ENCODE peak calls at places on chromosomes 13 and 19, in eight cellular contexts. One of them, this sample, is unnamed.

GRCh38 chr13:47218611-47219010 is 321.8 kb upstream of the HTR2A start:
- DNase-seq in left lung: no peak
- DNase-seq in heart right ventricle: no peak
- DNase-seq in vagina: no peak
- DNase-seq in ascending aorta: no peak
- DNase-seq in tibial artery: no peak
- DNase-seq in endodermal cell: no peak
- DNase-seq in Peyer's patch: no peak
- DNase-seq in this sample: no peak

GRCh38 chr13:100674363-100674847 is at the start of gene TMTC4:
- DNase-seq in left lung: no peak
- DNase-seq in heart right ventricle: no peak
- DNase-seq in vagina: no peak
- DNase-seq in ascending aorta: no peak
- DNase-seq in tibial artery: no peak
- DNase-seq in endodermal cell: no peak
- DNase-seq in Peyer's patch: peak
- DNase-seq in this sample: no peak

GRCh38 chr19:18597809-18598660 is 8.6 kb downstream of the CRLF1 start:
- DNase-seq in left lung: peak
- DNase-seq in heart right ventricle: no peak
- DNase-seq in vagina: no peak
- DNase-seq in ascending aorta: no peak
- DNase-seq in tibial artery: no peak
- DNase-seq in endodermal cell: peak
- DNase-seq in Peyer's patch: no peak
- DNase-seq in this sample: no peak

GRCh38 chr19:2711175-2711936 is 8.9 kb upstream of the GNG7 start:
- DNase-seq in left lung: no peak
- DNase-seq in heart right ventricle: no peak
- DNase-seq in vagina: no peak
- DNase-seq in ascending aorta: no peak
- DNase-seq in tibial artery: no peak
- DNase-seq in endodermal cell: no peak
- DNase-seq in Peyer's patch: peak
- DNase-seq in this sample: no peak

GRCh38 chr19:51327066-51327985 is 14.6 kb downstream of the VSIG10L start:
- DNase-seq in left lung: peak
- DNase-seq in heart right ventricle: no peak
- DNase-seq in vagina: no peak
- DNase-seq in ascending aorta: no peak
- DNase-seq in tibial artery: no peak
- DNase-seq in endodermal cell: peak
- DNase-seq in Peyer's patch: peak
- DNase-seq in this sample: peak

GRCh38 chr19:54320271-54320670 is 7.3 kb upstream of the LILRA5 start:
- DNase-seq in left lung: no peak
- DNase-seq in heart right ventricle: no peak
- DNase-seq in vagina: no peak
- DNase-seq in ascending aorta: no peak
- DNase-seq in tibial artery: no peak
- DNase-seq in endodermal cell: no peak
- DNase-seq in Peyer's patch: no peak
- DNase-seq in this sample: no peak

GRCh38 chr19:37994823-37995130 is 87.8 kb downstream of the SIPA1L3 start:
- DNase-seq in left lung: no peak
- DNase-seq in heart right ventricle: no peak
- DNase-seq in vagina: no peak
- DNase-seq in ascending aorta: no peak
- DNase-seq in tibial artery: no peak
- DNase-seq in endodermal cell: no peak
- DNase-seq in Peyer's patch: no peak
- DNase-seq in this sample: no peak

GRCh38 chr19:38773469-38774177 is at the start of gene LGALS7:
- DNase-seq in left lung: no peak
- DNase-seq in heart right ventricle: no peak
- DNase-seq in vagina: no peak
- DNase-seq in ascending aorta: no peak
- DNase-seq in tibial artery: no peak
- DNase-seq in endodermal cell: no peak
- DNase-seq in Peyer's patch: no peak
- DNase-seq in this sample: no peak

GRCh38 chr13:104043184-104043583 is 977.0 kb upstream of the SLC10A2 start:
- DNase-seq in left lung: no peak
- DNase-seq in heart right ventricle: no peak
- DNase-seq in vagina: no peak
- DNase-seq in ascending aorta: no peak
- DNase-seq in tibial artery: no peak
- DNase-seq in endodermal cell: no peak
- DNase-seq in Peyer's patch: no peak
- DNase-seq in this sample: no peak

GRCh38 chr13:108728370-108728769 is 99.0 kb downstream of the MYO16 start:
- DNase-seq in left lung: no peak
- DNase-seq in heart right ventricle: no peak
- DNase-seq in vagina: no peak
- DNase-seq in ascending aorta: no peak
- DNase-seq in tibial artery: no peak
- DNase-seq in endodermal cell: peak
- DNase-seq in Peyer's patch: no peak
- DNase-seq in this sample: no peak

GRCh38 chr19:13640611-13641010 is 123.7 kb upstream of the MRI1 start:
- DNase-seq in left lung: no peak
- DNase-seq in heart right ventricle: no peak
- DNase-seq in vagina: no peak
- DNase-seq in ascending aorta: no peak
- DNase-seq in tibial artery: no peak
- DNase-seq in endodermal cell: no peak
- DNase-seq in Peyer's patch: no peak
- DNase-seq in this sample: no peak

GRCh38 chr19:49635530-49636229 is 4.3 kb downstream of the RRAS start:
- DNase-seq in left lung: no peak
- DNase-seq in heart right ventricle: no peak
- DNase-seq in vagina: no peak
- DNase-seq in ascending aorta: no peak
- DNase-seq in tibial artery: no peak
- DNase-seq in endodermal cell: peak
- DNase-seq in Peyer's patch: no peak
- DNase-seq in this sample: no peak

GRCh38 chr13:97067342-97067895 is 73.1 kb upstream of the OXGR1 start:
- DNase-seq in left lung: no peak
- DNase-seq in heart right ventricle: no peak
- DNase-seq in vagina: no peak
- DNase-seq in ascending aorta: no peak
- DNase-seq in tibial artery: no peak
- DNase-seq in endodermal cell: no peak
- DNase-seq in Peyer's patch: no peak
- DNase-seq in this sample: no peak

GRCh38 chr13:37835392-37835791 is 34.2 kb downstream of the TRPC4 start:
- DNase-seq in left lung: no peak
- DNase-seq in heart right ventricle: no peak
- DNase-seq in vagina: no peak
- DNase-seq in ascending aorta: no peak
- DNase-seq in tibial artery: no peak
- DNase-seq in endodermal cell: no peak
- DNase-seq in Peyer's patch: no peak
- DNase-seq in this sample: no peak

DNA sequence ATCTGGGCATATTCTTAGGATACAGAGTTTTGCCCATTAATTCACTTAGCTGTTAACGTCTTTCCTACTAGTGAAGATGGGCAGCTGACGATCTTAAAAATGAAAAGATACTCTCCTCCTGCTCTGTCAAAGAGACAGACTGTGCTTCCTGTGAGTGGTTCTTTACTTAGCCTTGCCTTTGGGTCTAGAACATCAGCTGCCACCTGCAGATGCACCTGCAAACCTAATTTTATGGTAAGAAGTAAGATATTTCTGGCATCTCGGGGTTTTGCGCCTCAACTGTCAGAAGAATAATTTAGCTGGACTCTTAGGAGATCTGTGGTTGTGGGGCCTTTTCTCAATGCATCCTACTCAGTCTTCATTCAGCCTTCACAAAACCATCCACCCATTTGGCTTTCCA is 36.2 kb downstream of the TRPC4 start:
- DNase-seq in left lung: no peak
- DNase-seq in heart right ventricle: no peak
- DNase-seq in vagina: no peak
- DNase-seq in ascending aorta: no peak
- DNase-seq in tibial artery: no peak
- DNase-seq in endodermal cell: no peak
- DNase-seq in Peyer's patch: no peak
- DNase-seq in this sample: no peak
- TF ChIP-seq CTCF in left lung: no peak
- TF ChIP-seq CTCF in heart right ventricle: no peak
- TF ChIP-seq CTCF in vagina: no peak
- TF ChIP-seq CTCF in ascending aorta: no peak
- TF ChIP-seq CTCF in tibial artery: no peak
- TF ChIP-seq CTCF in endodermal cell: no peak
- TF ChIP-seq CTCF in Peyer's patch: no peak
- TF ChIP-seq CTCF in this sample: no peak

DNA sequence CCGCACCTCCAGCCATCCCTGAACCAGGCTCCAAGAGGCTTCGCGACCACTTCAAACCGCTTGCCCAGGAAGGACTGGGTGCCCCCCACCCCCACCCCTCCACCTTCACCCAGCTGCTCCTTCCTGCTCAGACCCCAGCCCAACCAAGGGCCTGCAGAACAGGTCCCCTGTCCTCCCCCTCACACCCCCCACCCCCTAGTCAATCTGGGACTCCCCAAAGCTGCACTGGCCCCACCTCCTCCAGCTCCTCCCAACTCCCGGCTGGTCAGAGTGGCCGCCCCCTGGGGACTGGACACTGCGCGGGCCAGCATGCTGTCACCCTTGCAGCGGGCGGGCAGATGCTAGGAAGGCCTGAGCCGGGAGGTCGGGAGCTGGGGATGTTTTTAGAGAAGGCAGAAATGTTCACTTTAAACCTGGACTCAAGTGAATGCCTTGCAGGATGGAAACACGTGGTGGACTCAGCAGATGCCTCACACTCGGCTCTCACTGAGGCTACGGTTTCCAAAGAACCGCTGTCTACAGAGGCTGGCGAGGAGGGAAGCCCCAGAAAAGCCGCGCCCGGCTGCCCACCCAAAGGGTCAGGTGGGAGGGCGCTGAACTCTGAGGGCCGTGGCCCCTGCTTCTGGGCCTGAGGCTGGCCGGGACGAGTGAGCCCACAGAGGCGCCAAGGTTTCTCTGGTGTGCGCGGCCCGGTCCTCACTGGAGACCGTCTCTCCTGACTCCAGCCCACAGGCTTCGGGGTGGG is 8.0 kb downstream of the RPL36 start:
- DNase-seq in left lung: no peak
- DNase-seq in heart right ventricle: no peak
- DNase-seq in vagina: no peak
- DNase-seq in ascending aorta: no peak
- DNase-seq in tibial artery: no peak
- DNase-seq in endodermal cell: peak
- DNase-seq in Peyer's patch: no peak
- DNase-seq in this sample: no peak
- H3K27ac ChIP-seq in left lung: no peak
- H3K27ac ChIP-seq in heart right ventricle: no peak
- H3K27ac ChIP-seq in vagina: no peak
- H3K27ac ChIP-seq in ascending aorta: no peak
- H3K27ac ChIP-seq in tibial artery: no peak
- H3K27ac ChIP-seq in endodermal cell: peak
- H3K27ac ChIP-seq in Peyer's patch: no peak
- H3K27ac ChIP-seq in this sample: peak

DNA sequence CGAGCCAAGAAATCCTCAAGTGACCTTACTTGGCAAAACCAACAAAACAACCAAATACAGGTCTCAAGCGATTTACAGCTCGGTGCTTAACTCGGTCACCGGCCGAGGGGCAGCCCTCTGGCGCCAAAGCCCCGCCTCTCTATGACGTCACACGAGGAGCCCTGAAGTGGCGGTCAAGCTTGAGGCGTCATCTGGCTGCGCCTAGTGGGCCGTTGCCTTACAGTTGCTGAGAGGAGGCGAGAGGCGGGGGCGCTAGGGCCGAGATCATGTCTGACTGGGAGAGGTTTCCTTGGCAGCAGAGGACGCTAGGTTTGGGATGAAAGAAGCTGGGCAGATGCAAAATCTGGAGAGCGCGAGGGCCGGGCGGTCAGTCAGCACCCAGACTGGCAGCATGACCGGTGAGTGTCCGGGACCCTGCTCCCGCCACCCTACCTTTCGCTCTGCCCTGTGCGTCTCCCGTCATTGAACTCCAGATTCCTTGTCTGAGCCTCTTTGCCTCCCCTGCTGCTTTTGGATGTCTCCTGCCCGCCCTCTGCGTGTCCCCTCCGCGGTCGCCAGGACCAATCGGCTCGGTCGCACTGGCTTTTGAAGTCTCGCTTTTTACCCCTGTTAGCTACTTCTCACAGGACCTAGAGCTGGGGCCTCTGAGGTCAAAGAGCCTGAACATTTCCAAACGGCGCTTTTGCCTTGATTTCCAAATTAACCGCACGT is at the start of gene CDADC1:
- DNase-seq in left lung: peak
- DNase-seq in heart right ventricle: peak
- DNase-seq in vagina: peak
- DNase-seq in ascending aorta: peak
- DNase-seq in tibial artery: peak
- DNase-seq in endodermal cell: peak
- DNase-seq in Peyer's patch: peak
- DNase-seq in this sample: peak
- TF ChIP-seq CTCF in left lung: no peak
- TF ChIP-seq CTCF in heart right ventricle: no peak
- TF ChIP-seq CTCF in vagina: no peak
- TF ChIP-seq CTCF in ascending aorta: no peak
- TF ChIP-seq CTCF in tibial artery: no peak
- TF ChIP-seq CTCF in endodermal cell: no peak
- TF ChIP-seq CTCF in Peyer's patch: no peak
- TF ChIP-seq CTCF in this sample: no peak

GRCh38 chr19:9850235-9850959 is 15.3 kb downstream of the PIN1 start:
- DNase-seq in left lung: no peak
- DNase-seq in heart right ventricle: no peak
- DNase-seq in vagina: no peak
- DNase-seq in ascending aorta: no peak
- DNase-seq in tibial artery: no peak
- DNase-seq in endodermal cell: no peak
- DNase-seq in Peyer's patch: no peak
- DNase-seq in this sample: no peak

GRCh38 chr19:9849786-9850185 is 14.7 kb downstream of the PIN1 start:
- DNase-seq in left lung: no peak
- DNase-seq in heart right ventricle: no peak
- DNase-seq in vagina: no peak
- DNase-seq in ascending aorta: no peak
- DNase-seq in tibial artery: no peak
- DNase-seq in endodermal cell: no peak
- DNase-seq in Peyer's patch: no peak
- DNase-seq in this sample: no peak

GRCh38 chr19:9848761-9849160 is 13.6 kb downstream of the PIN1 start:
- DNase-seq in left lung: no peak
- DNase-seq in heart right ventricle: no peak
- DNase-seq in vagina: no peak
- DNase-seq in ascending aorta: no peak
- DNase-seq in tibial artery: no peak
- DNase-seq in endodermal cell: no peak
- DNase-seq in Peyer's patch: no peak
- DNase-seq in this sample: no peak

GRCh38 chr19:9848060-9848459 is 12.9 kb downstream of the PIN1 start:
- DNase-seq in left lung: no peak
- DNase-seq in heart right ventricle: no peak
- DNase-seq in vagina: no peak
- DNase-seq in ascending aorta: no peak
- DNase-seq in tibial artery: no peak
- DNase-seq in endodermal cell: peak
- DNase-seq in Peyer's patch: no peak
- DNase-seq in this sample: no peak

GRCh38 chr19:9847087-9847671 is 12.1 kb downstream of the PIN1 start:
- DNase-seq in left lung: no peak
- DNase-seq in heart right ventricle: no peak
- DNase-seq in vagina: no peak
- DNase-seq in ascending aorta: peak
- DNase-seq in tibial artery: peak
- DNase-seq in endodermal cell: peak
- DNase-seq in Peyer's patch: peak
- DNase-seq in this sample: peak
- H3K27ac ChIP-seq in left lung: no peak
- H3K27ac ChIP-seq in heart right ventricle: no peak
- H3K27ac ChIP-seq in vagina: peak
- H3K27ac ChIP-seq in ascending aorta: peak
- H3K27ac ChIP-seq in tibial artery: no peak
- H3K27ac ChIP-seq in endodermal cell: no peak
- H3K27ac ChIP-seq in Peyer's patch: no peak
- H3K27ac ChIP-seq in this sample: peak